ENCODE peak calls at places on chromosomes 6 and 20, in five cellular contexts. E is HEK293T, D is HepG2, I is K562, W is A549. K is an unnamed sample.
A peak's percentile ranks its signal among the peaks of the same experiment; 100 is the strongest.

GRCh38 chr6:144390886-144391285 is 105.8 kb downstream of the UTRN start:
- DNase-seq in D (no peak), W (no peak), E (no peak), I (no peak), K (peak; percentile 13)

GRCh38 chr20:6045566-6045965 is 8.3 kb downstream of the LRRN4 start:
- DNase-seq in E (no peak), I (no peak), D (no peak), W (no peak), K (peak; percentile 79)

GRCh38 chr6:32132110-32132509 is 2.0 kb upstream of the FKBPL start:
- DNase-seq in D (no peak), E (no peak), I (no peak), W (no peak), K (no peak)

GRCh38 chr20:50575869-50576720 is 65.9 kb downstream of the PTPN1 start:
- DNase-seq in D (peak; percentile 63), I (peak; percentile 49), E (peak; percentile 58), W (peak; percentile 80), K (peak; percentile 51)

GRCh38 chr6:22362361-22362760 is 65.5 kb upstream of the PRL start:
- DNase-seq in I (no peak), D (no peak), W (no peak), E (no peak), K (no peak)

GRCh38 chr20:21048841-21049273 is 57.3 kb downstream of the LINC00237 start:
- DNase-seq in E (peak; percentile 78), W (peak; percentile 69), D (peak; percentile 55), I (peak; percentile 51), K (no peak)

GRCh38 chr6:149153100-149153499 is 164.4 kb upstream of the TAB2 start:
- DNase-seq in I (no peak), D (no peak), W (no peak), E (no peak), K (no peak)

GRCh38 chr6:166032366-166033171 is 135.1 kb downstream of the TBXT start:
- DNase-seq in D (no peak), I (no peak), E (peak; percentile 36), W (peak; percentile 33), K (peak; percentile 90)

GRCh38 chr6:111711476-111711875 is 105.8 kb upstream of the TRAF3IP2 start:
- DNase-seq in D (no peak), I (no peak), E (no peak), W (no peak), K (no peak)

GRCh38 chr6:117483645-117484016 is 1.2 kb downstream of the DCBLD1 start:
- DNase-seq in I (peak; percentile 42), E (peak; percentile 59), D (peak; percentile 44), W (no peak), K (peak; percentile 48)

GRCh38 chr20:35451295-35451694 is 4.1 kb upstream of the CEP250 start:
- DNase-seq in W (no peak), E (no peak), D (no peak), I (no peak), K (no peak)

GRCh38 chr6:116876635-116877611 is at the start of gene RFX6:
- DNase-seq in D (no peak), W (peak; percentile 1), E (peak; percentile 57), I (peak; percentile 9), K (no peak)

GRCh38 chr6:71250050-71250689 is 38.4 kb upstream of the OGFRL1 start:
- DNase-seq in W (no peak), D (no peak), E (no peak), I (no peak), K (peak; percentile 87)

GRCh38 chr6:119594907-119595306 is 245.3 kb upstream of the MAN1A1 start:
- DNase-seq in I (no peak), D (no peak), W (no peak), E (no peak), K (no peak)

GRCh38 chr6:31113861-31114539 is 600 bp upstream of the PSORS1C1 start:
- DNase-seq in E (no peak), W (no peak), D (no peak), I (no peak), K (peak; percentile 24)

GRCh38 chr6:52937908-52938307 is 28.4 kb upstream of the GSTA3 start:
- DNase-seq in W (no peak), D (no peak), E (no peak), I (no peak), K (no peak)

GRCh38 chr20:46984391-46984790 is 89.7 kb downstream of the EYA2 start:
- DNase-seq in D (no peak), I (no peak), W (no peak), E (no peak), K (peak; percentile 31)

GRCh38 chr6:121236984-121237383 is 97.3 kb downstream of the TBC1D32 start:
- DNase-seq in W (no peak), E (no peak), I (no peak), D (no peak), K (no peak)

GRCh38 chr6:20692023-20692422 is 157.8 kb downstream of the CDKAL1 start:
- DNase-seq in D (no peak), W (no peak), I (no peak), E (no peak), K (no peak)

GRCh38 chr6:168039301-168039700 is 39.7 kb downstream of the FRMD1 start:
- DNase-seq in D (no peak), I (no peak), E (no peak), W (no peak), K (no peak)

GRCh38 chr6:7909323-7910276 is 988 bp downstream of the TXNDC5 start:
- DNase-seq in W (peak; percentile 49), D (peak; percentile 64), E (peak; percentile 75), I (peak; percentile 78), K (peak; percentile 27)

GRCh38 chr6:3610896-3611295 is 140.6 kb downstream of the PXDC1 start:
- DNase-seq in W (no peak), E (no peak), D (no peak), I (no peak), K (no peak)

GRCh38 chr6:122028933-122029332 is 370.5 kb upstream of the HSF2 start:
- DNase-seq in I (no peak), D (no peak), W (no peak), E (no peak), K (no peak)

GRCh38 chr6:18260448-18261106 is 3.8 kb downstream of the DEK start:
- DNase-seq in I (no peak), D (peak; percentile 31), W (no peak), E (no peak), K (peak; percentile 36)

GRCh38 chr6:135871296-135871695 is 19.8 kb downstream of the PDE7B start:
- DNase-seq in W (no peak), I (no peak), D (no peak), E (no peak), K (peak; percentile 63)

GRCh38 chr6:35273822-35274559 is 14.5 kb downstream of the ZNF76 start:
- DNase-seq in W (no peak), E (no peak), D (no peak), I (no peak), K (peak; percentile 59)

GRCh38 chr6:43396408-43397149 is 27.1 kb upstream of the ZNF318 start:
- DNase-seq in D (no peak), W (no peak), E (no peak), I (no peak), K (no peak)

GRCh38 chr6:5249451-5250122 is 11.2 kb downstream of the LYRM4 start:
- DNase-seq in D (no peak), E (no peak), I (no peak), W (no peak), K (no peak)

GRCh38 chr6:133610271-133610840 is 278.6 kb upstream of the TCF21 start:
- DNase-seq in W (peak; percentile 37), E (no peak), D (no peak), I (no peak), K (peak; percentile 75)

GRCh38 chr6:89162047-89162371 is 16.2 kb downstream of the PM20D2 start:
- DNase-seq in I (no peak), E (no peak), W (no peak), D (no peak), K (no peak)

GRCh38 chr6:100614933-100615332 is 150.2 kb upstream of the SIM1 start:
- DNase-seq in W (no peak), D (no peak), E (no peak), I (no peak), K (no peak)

GRCh38 chr6:166450167-166450873 is 67.6 kb upstream of the MPC1 start:
- DNase-seq in W (no peak), D (no peak), E (no peak), I (no peak), K (no peak)

GRCh38 chr6:44569931-44570385 is 182.5 kb downstream of the CDC5L start:
- DNase-seq in W (no peak), D (no peak), E (no peak), I (no peak), K (peak; percentile 7)

DNA sequence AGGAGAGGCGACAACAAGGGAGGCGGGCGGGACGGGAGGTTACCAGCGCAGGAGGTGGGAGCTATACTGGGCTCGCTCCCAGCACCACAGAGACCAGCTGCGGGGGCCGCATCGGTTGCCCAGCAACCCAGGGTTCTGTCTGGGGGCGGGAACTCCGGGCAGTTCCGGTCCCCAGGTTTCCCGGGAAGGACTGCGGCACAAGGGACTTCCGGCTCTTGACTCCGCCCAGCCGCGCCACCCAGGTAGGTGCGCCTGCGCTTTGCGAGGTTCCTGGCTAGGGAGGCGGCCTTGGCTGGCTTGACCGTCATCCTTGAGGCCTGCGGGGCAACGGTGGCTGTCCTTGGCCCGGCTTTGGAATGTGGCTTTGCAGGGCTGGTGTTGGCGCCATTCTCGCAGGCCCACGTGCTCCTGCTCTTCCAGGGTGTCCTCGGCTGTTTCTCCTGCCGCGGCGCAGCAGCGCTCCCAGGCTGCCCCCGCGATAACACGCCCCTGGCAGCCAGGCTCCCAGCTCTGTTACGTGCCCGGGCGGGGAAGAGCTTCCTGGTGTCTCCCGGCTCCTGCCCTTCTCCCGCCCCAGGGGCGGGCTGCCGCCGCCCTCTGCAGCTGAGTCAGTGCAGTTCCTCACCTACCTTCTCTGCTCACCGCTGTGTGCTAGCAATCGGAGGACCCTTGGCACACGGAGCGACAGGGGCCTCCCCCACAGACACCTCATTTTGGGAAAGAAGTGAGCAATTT is at the start of gene RSPH3:
- DNase-seq in D (peak; percentile 96), E (peak; percentile 99), W (peak; percentile 83), I (peak; percentile 99), K (peak; percentile 90)
- TF ChIP-seq BHLHE40 in D (no peak), E (no peak), W (no peak), I (peak; percentile 4), K (no peak)

GRCh38 chr6:54085047-54085446 is 26.2 kb upstream of the MLIP start:
- DNase-seq in W (no peak), E (no peak), I (no peak), D (no peak), K (no peak)
- TF ChIP-seq BHLHE40 in W (no peak), E (no peak), I (no peak), D (no peak), K (no peak)

GRCh38 chr20:63653974-63654680 is 903 bp upstream of the STMN3 start:
- DNase-seq in E (no peak), W (no peak), D (no peak), I (no peak), K (no peak)

GRCh38 chr20:63651942-63652191 is 1.4 kb downstream of the STMN3 start:
- DNase-seq in W (no peak), I (peak; percentile 49), E (no peak), D (no peak), K (no peak)

GRCh38 chr20:63655249-63655648 is 2.0 kb upstream of the STMN3 start:
- DNase-seq in W (no peak), I (no peak), E (no peak), D (no peak), K (no peak)

GRCh38 chr20:63653041-63653973 is at the start of gene STMN3:
- DNase-seq in D (peak; percentile 82), E (peak; percentile 80), W (peak; percentile 76), I (peak; percentile 97), K (peak; percentile 88)

GRCh38 chr20:63652192-63652980 is 838 bp downstream of the STMN3 start:
- DNase-seq in W (no peak), I (peak; percentile 66), D (peak; percentile 41), E (peak; percentile 29), K (no peak)
- TF ChIP-seq BHLHE40 in W (no peak), I (no peak), D (no peak), E (no peak), K (no peak)

GRCh38 chr20:438581-439469 is 23.5 kb downstream of the TBC1D20 start:
- DNase-seq in W (no peak), I (no peak), D (no peak), E (no peak), K (no peak)
- TF ChIP-seq BHLHE40 in W (no peak), I (no peak), D (no peak), E (no peak), K (no peak)

K was measured in IMR-90.